ENCODE peak calls at places on chromosomes 11 and 22, in six cellular contexts. One of them, this sample, is unnamed.

GRCh38 chr11:34299284-34299961 is 58.4 kb downstream of the ABTB2 start:
- DNase-seq in chondrocyte: no peak
- DNase-seq in WERI-Rb-1: no peak
- DNase-seq in mammary epithelial cell: no peak
- DNase-seq in HT1080: no peak
- DNase-seq in stimulated activated CD4-positive, alpha-beta T cell treated with anti-CD3 and anti-CD28 coated beads, Interleukin-12 subunit alpha, Interleukin-12 subunit beta, amount 100 ng/mL, for 24 hours: no peak
- DNase-seq in this sample: no peak

GRCh38 chr11:818396-819128 is at the start of gene PNPLA2:
- DNase-seq in chondrocyte: no peak
- DNase-seq in WERI-Rb-1: no peak
- DNase-seq in mammary epithelial cell: peak; percentile 50
- DNase-seq in HT1080: no peak
- DNase-seq in stimulated activated CD4-positive, alpha-beta T cell treated with anti-CD3 and anti-CD28 coated beads, Interleukin-12 subunit alpha, Interleukin-12 subunit beta, amount 100 ng/mL, for 24 hours: no peak
- DNase-seq in this sample: no peak

GRCh38 chr11:34105957-34106504 is 602 bp downstream of the NAT10 start:
- DNase-seq in chondrocyte: no peak
- DNase-seq in WERI-Rb-1: no peak
- DNase-seq in mammary epithelial cell: no peak
- DNase-seq in HT1080: no peak
- DNase-seq in stimulated activated CD4-positive, alpha-beta T cell treated with anti-CD3 and anti-CD28 coated beads, Interleukin-12 subunit alpha, Interleukin-12 subunit beta, amount 100 ng/mL, for 24 hours: no peak
- DNase-seq in this sample: no peak

GRCh38 chr11:74347381-74347780 is 35.9 kb upstream of the P4HA3 start:
- DNase-seq in chondrocyte: no peak
- DNase-seq in WERI-Rb-1: no peak
- DNase-seq in mammary epithelial cell: no peak
- DNase-seq in HT1080: no peak
- DNase-seq in stimulated activated CD4-positive, alpha-beta T cell treated with anti-CD3 and anti-CD28 coated beads, Interleukin-12 subunit alpha, Interleukin-12 subunit beta, amount 100 ng/mL, for 24 hours: no peak
- DNase-seq in this sample: no peak

GRCh38 chr22:39170825-39171622 is 18.5 kb upstream of the CBX7 start:
- DNase-seq in chondrocyte: peak; percentile 90
- DNase-seq in WERI-Rb-1: peak; percentile 81
- DNase-seq in mammary epithelial cell: peak; percentile 69
- DNase-seq in HT1080: peak; percentile 71
- DNase-seq in stimulated activated CD4-positive, alpha-beta T cell treated with anti-CD3 and anti-CD28 coated beads, Interleukin-12 subunit alpha, Interleukin-12 subunit beta, amount 100 ng/mL, for 24 hours: peak; percentile 78
- DNase-seq in this sample: no peak

GRCh38 chr11:109203176-109203575 is 218.8 kb upstream of the C11orf87 start:
- DNase-seq in chondrocyte: no peak
- DNase-seq in WERI-Rb-1: no peak
- DNase-seq in mammary epithelial cell: no peak
- DNase-seq in HT1080: no peak
- DNase-seq in stimulated activated CD4-positive, alpha-beta T cell treated with anti-CD3 and anti-CD28 coated beads, Interleukin-12 subunit alpha, Interleukin-12 subunit beta, amount 100 ng/mL, for 24 hours: no peak
- DNase-seq in this sample: no peak

GRCh38 chr22:19120829-19121630 is 1.2 kb downstream of the DGCR2 start:
- DNase-seq in chondrocyte: no peak
- DNase-seq in WERI-Rb-1: no peak
- DNase-seq in mammary epithelial cell: peak; percentile 75
- DNase-seq in HT1080: peak; percentile 55
- DNase-seq in stimulated activated CD4-positive, alpha-beta T cell treated with anti-CD3 and anti-CD28 coated beads, Interleukin-12 subunit alpha, Interleukin-12 subunit beta, amount 100 ng/mL, for 24 hours: no peak
- DNase-seq in this sample: no peak

GRCh38 chr22:36470994-36471331 is 10.5 kb downstream of the TXN2 start:
- DNase-seq in chondrocyte: no peak
- DNase-seq in WERI-Rb-1: no peak
- DNase-seq in mammary epithelial cell: no peak
- DNase-seq in HT1080: no peak
- DNase-seq in stimulated activated CD4-positive, alpha-beta T cell treated with anti-CD3 and anti-CD28 coated beads, Interleukin-12 subunit alpha, Interleukin-12 subunit beta, amount 100 ng/mL, for 24 hours: no peak
- DNase-seq in this sample: no peak

GRCh38 chr11:130480166-130480565 is 31.7 kb downstream of the ADAMTS15 start:
- DNase-seq in chondrocyte: no peak
- DNase-seq in WERI-Rb-1: no peak
- DNase-seq in mammary epithelial cell: no peak
- DNase-seq in HT1080: no peak
- DNase-seq in stimulated activated CD4-positive, alpha-beta T cell treated with anti-CD3 and anti-CD28 coated beads, Interleukin-12 subunit alpha, Interleukin-12 subunit beta, amount 100 ng/mL, for 24 hours: no peak
- DNase-seq in this sample: peak; percentile 57

GRCh38 chr11:106471273-106471672 is 393.8 kb downstream of the AASDHPPT start:
- DNase-seq in chondrocyte: no peak
- DNase-seq in WERI-Rb-1: no peak
- DNase-seq in mammary epithelial cell: no peak
- DNase-seq in HT1080: peak; percentile 25
- DNase-seq in stimulated activated CD4-positive, alpha-beta T cell treated with anti-CD3 and anti-CD28 coated beads, Interleukin-12 subunit alpha, Interleukin-12 subunit beta, amount 100 ng/mL, for 24 hours: no peak
- DNase-seq in this sample: no peak

GRCh38 chr11:85385561-85385960 is 241.6 kb downstream of the DLG2 start:
- DNase-seq in chondrocyte: no peak
- DNase-seq in WERI-Rb-1: no peak
- DNase-seq in mammary epithelial cell: no peak
- DNase-seq in HT1080: no peak
- DNase-seq in stimulated activated CD4-positive, alpha-beta T cell treated with anti-CD3 and anti-CD28 coated beads, Interleukin-12 subunit alpha, Interleukin-12 subunit beta, amount 100 ng/mL, for 24 hours: no peak
- DNase-seq in this sample: no peak

GRCh38 chr22:46509416-46510089 is 27.9 kb downstream of the CELSR1 start:
- DNase-seq in chondrocyte: no peak
- DNase-seq in WERI-Rb-1: no peak
- DNase-seq in mammary epithelial cell: no peak
- DNase-seq in HT1080: no peak
- DNase-seq in stimulated activated CD4-positive, alpha-beta T cell treated with anti-CD3 and anti-CD28 coated beads, Interleukin-12 subunit alpha, Interleukin-12 subunit beta, amount 100 ng/mL, for 24 hours: no peak
- DNase-seq in this sample: no peak

GRCh38 chr11:13009921-13010736 is 1.0 kb downstream of the RASSF10 start:
- DNase-seq in chondrocyte: peak; percentile 91
- DNase-seq in WERI-Rb-1: peak; percentile 12
- DNase-seq in mammary epithelial cell: peak; percentile 68
- DNase-seq in HT1080: no peak
- DNase-seq in stimulated activated CD4-positive, alpha-beta T cell treated with anti-CD3 and anti-CD28 coated beads, Interleukin-12 subunit alpha, Interleukin-12 subunit beta, amount 100 ng/mL, for 24 hours: no peak
- DNase-seq in this sample: no peak

GRCh38 chr22:37546436-37547248 is 13.6 kb upstream of the CDC42EP1 start:
- DNase-seq in chondrocyte: no peak
- DNase-seq in WERI-Rb-1: no peak
- DNase-seq in mammary epithelial cell: no peak
- DNase-seq in HT1080: no peak
- DNase-seq in stimulated activated CD4-positive, alpha-beta T cell treated with anti-CD3 and anti-CD28 coated beads, Interleukin-12 subunit alpha, Interleukin-12 subunit beta, amount 100 ng/mL, for 24 hours: no peak
- DNase-seq in this sample: no peak

GRCh38 chr22:39624501-39624821 is 53.9 kb downstream of the CACNA1I start:
- DNase-seq in chondrocyte: no peak
- DNase-seq in WERI-Rb-1: peak; percentile 43
- DNase-seq in mammary epithelial cell: no peak
- DNase-seq in HT1080: no peak
- DNase-seq in stimulated activated CD4-positive, alpha-beta T cell treated with anti-CD3 and anti-CD28 coated beads, Interleukin-12 subunit alpha, Interleukin-12 subunit beta, amount 100 ng/mL, for 24 hours: no peak
- DNase-seq in this sample: no peak

GRCh38 chr11:47152953-47153950 is 23.4 kb downstream of the ARFGAP2 start:
- DNase-seq in chondrocyte: no peak
- DNase-seq in WERI-Rb-1: peak; percentile 77
- DNase-seq in mammary epithelial cell: peak; percentile 55
- DNase-seq in HT1080: peak; percentile 69
- DNase-seq in stimulated activated CD4-positive, alpha-beta T cell treated with anti-CD3 and anti-CD28 coated beads, Interleukin-12 subunit alpha, Interleukin-12 subunit beta, amount 100 ng/mL, for 24 hours: peak; percentile 61
- DNase-seq in this sample: no peak

GRCh38 chr22:39299829-39300178 is 19.6 kb downstream of the RPL3 start:
- DNase-seq in chondrocyte: no peak
- DNase-seq in WERI-Rb-1: no peak
- DNase-seq in mammary epithelial cell: peak; percentile 43
- DNase-seq in HT1080: no peak
- DNase-seq in stimulated activated CD4-positive, alpha-beta T cell treated with anti-CD3 and anti-CD28 coated beads, Interleukin-12 subunit alpha, Interleukin-12 subunit beta, amount 100 ng/mL, for 24 hours: no peak
- DNase-seq in this sample: no peak

GRCh38 chr11:43685483-43685882 is 4.9 kb downstream of the HSD17B12 start:
- DNase-seq in chondrocyte: no peak
- DNase-seq in WERI-Rb-1: no peak
- DNase-seq in mammary epithelial cell: no peak
- DNase-seq in HT1080: no peak
- DNase-seq in stimulated activated CD4-positive, alpha-beta T cell treated with anti-CD3 and anti-CD28 coated beads, Interleukin-12 subunit alpha, Interleukin-12 subunit beta, amount 100 ng/mL, for 24 hours: no peak
- DNase-seq in this sample: no peak

GRCh38 chr11:72720047-72720446 is 32.2 kb downstream of the ARAP1 start:
- DNase-seq in chondrocyte: no peak
- DNase-seq in WERI-Rb-1: no peak
- DNase-seq in mammary epithelial cell: no peak
- DNase-seq in HT1080: no peak
- DNase-seq in stimulated activated CD4-positive, alpha-beta T cell treated with anti-CD3 and anti-CD28 coated beads, Interleukin-12 subunit alpha, Interleukin-12 subunit beta, amount 100 ng/mL, for 24 hours: no peak
- DNase-seq in this sample: no peak

GRCh38 chr11:112889446-112889845 is 71.8 kb upstream of the NCAM1 start:
- DNase-seq in chondrocyte: no peak
- DNase-seq in WERI-Rb-1: no peak
- DNase-seq in mammary epithelial cell: no peak
- DNase-seq in HT1080: no peak
- DNase-seq in stimulated activated CD4-positive, alpha-beta T cell treated with anti-CD3 and anti-CD28 coated beads, Interleukin-12 subunit alpha, Interleukin-12 subunit beta, amount 100 ng/mL, for 24 hours: no peak
- DNase-seq in this sample: no peak

GRCh38 chr11:133082453-133082781 is 449.9 kb downstream of the OPCML start:
- DNase-seq in chondrocyte: no peak
- DNase-seq in WERI-Rb-1: peak; percentile 67
- DNase-seq in mammary epithelial cell: no peak
- DNase-seq in HT1080: no peak
- DNase-seq in stimulated activated CD4-positive, alpha-beta T cell treated with anti-CD3 and anti-CD28 coated beads, Interleukin-12 subunit alpha, Interleukin-12 subunit beta, amount 100 ng/mL, for 24 hours: peak; percentile 11
- DNase-seq in this sample: no peak

GRCh38 chr11:132245558-132246385 is 875.4 kb downstream of the NTM start:
- DNase-seq in chondrocyte: no peak
- DNase-seq in WERI-Rb-1: no peak
- DNase-seq in mammary epithelial cell: no peak
- DNase-seq in HT1080: no peak
- DNase-seq in stimulated activated CD4-positive, alpha-beta T cell treated with anti-CD3 and anti-CD28 coated beads, Interleukin-12 subunit alpha, Interleukin-12 subunit beta, amount 100 ng/mL, for 24 hours: no peak
- DNase-seq in this sample: no peak

GRCh38 chr11:88064097-88064705 is 111.0 kb downstream of the RAB38 start:
- DNase-seq in chondrocyte: no peak
- DNase-seq in WERI-Rb-1: no peak
- DNase-seq in mammary epithelial cell: no peak
- DNase-seq in HT1080: no peak
- DNase-seq in stimulated activated CD4-positive, alpha-beta T cell treated with anti-CD3 and anti-CD28 coated beads, Interleukin-12 subunit alpha, Interleukin-12 subunit beta, amount 100 ng/mL, for 24 hours: no peak
- DNase-seq in this sample: no peak

GRCh38 chr11:34345991-34346480 is 11.8 kb downstream of the ABTB2 start:
- DNase-seq in chondrocyte: no peak
- DNase-seq in WERI-Rb-1: no peak
- DNase-seq in mammary epithelial cell: no peak
- DNase-seq in HT1080: no peak
- DNase-seq in stimulated activated CD4-positive, alpha-beta T cell treated with anti-CD3 and anti-CD28 coated beads, Interleukin-12 subunit alpha, Interleukin-12 subunit beta, amount 100 ng/mL, for 24 hours: no peak
- DNase-seq in this sample: no peak